ENCODE peak calls at places on chromosomes 16 and 17, in six cellular contexts. Q, T, H, W, N and Y are unnamed samples.

GRCh38 chr16:57998484-57998883 is 2.0 kb downstream of the ZNF319 start:
- DNase-seq in N (peak), W (no peak), T (peak), Q (peak), H (peak), Y (no peak)

GRCh38 chr17:67372751-67373150 is 4.3 kb upstream of the PITPNC1 start:
- DNase-seq in T (peak), W (no peak), N (no peak), H (no peak), Q (no peak), Y (no peak)

GRCh38 chr16:73483934-73484712 is 436.2 kb upstream of the ZFHX3 start:
- DNase-seq in T (no peak), Q (no peak), H (no peak), N (no peak), W (no peak), Y (no peak)

GRCh38 chr16:84832488-84833141 is 12.8 kb downstream of the CRISPLD2 start:
- DNase-seq in N (peak), Q (no peak), H (no peak), T (peak), W (peak), Y (peak)

GRCh38 chr16:84885024-84885910 is 65.5 kb downstream of the CRISPLD2 start:
- DNase-seq in T (no peak), Q (peak), W (no peak), N (peak), H (no peak), Y (no peak)

GRCh38 chr17:17088104-17088485 is 45.8 kb downstream of the MPRIP start:
- DNase-seq in Q (no peak), W (no peak), N (no peak), T (no peak), H (no peak), Y (no peak)

GRCh38 chr17:78316867-78317816 is 42.7 kb downstream of the SOCS3 start:
- DNase-seq in Q (no peak), T (peak), W (peak), N (peak), H (peak), Y (no peak)

GRCh38 chr17:9632741-9633140 is 12.6 kb upstream of the USP43 start:
- DNase-seq in W (no peak), N (no peak), H (no peak), Q (no peak), T (no peak), Y (no peak)

GRCh38 chr17:53032861-53033271 is 789.9 kb upstream of the KIF2B start:
- DNase-seq in Q (peak), W (peak), N (peak), T (no peak), H (peak), Y (no peak)

GRCh38 chr17:36674278-36674650 is 72.9 kb downstream of the MRM1 start:
- DNase-seq in Q (no peak), N (no peak), H (no peak), W (no peak), T (no peak), Y (no peak)

GRCh38 chr17:9935408-9935807 is 30.3 kb upstream of the RCVRN start:
- DNase-seq in H (no peak), W (no peak), Q (no peak), N (peak), T (peak), Y (no peak)

GRCh38 chr16:73014768-73015167 is 33.2 kb downstream of the ZFHX3 start:
- DNase-seq in W (no peak), H (no peak), N (no peak), T (no peak), Q (no peak), Y (no peak)

GRCh38 chr16:85329059-85329812 is 217.0 kb upstream of the CIBAR2 start:
- DNase-seq in H (no peak), Q (no peak), W (no peak), T (no peak), N (peak), Y (no peak)

GRCh38 chr17:61235001-61235820 is 164.4 kb upstream of the TBX2 start:
- DNase-seq in Q (no peak), H (no peak), T (no peak), N (no peak), W (no peak), Y (no peak)

GRCh38 chr16:10552998-10553491 is 27.4 kb downstream of the EMP2 start:
- DNase-seq in N (no peak), Q (no peak), T (no peak), H (peak), W (peak), Y (no peak)

GRCh38 chr16:31010539-31010938 is at the start of gene STX1B:
- DNase-seq in N (no peak), Q (no peak), T (peak), W (no peak), H (no peak), Y (no peak)

GRCh38 chr16:14249291-14250032 is 178.3 kb downstream of the MRTFB start:
- DNase-seq in W (peak), T (peak), N (peak), Q (peak), H (peak), Y (no peak)

GRCh38 chr17:74736423-74737298 is at the start of gene RAB37:
- DNase-seq in T (peak), Q (no peak), H (no peak), N (peak), W (peak), Y (no peak)

GRCh38 chr17:38538906-38539305 is 66.8 kb downstream of the SRCIN1 start:
- DNase-seq in Q (no peak), W (peak), T (no peak), H (no peak), N (no peak), Y (no peak)

GRCh38 chr17:37856245-37856644 is 68.0 kb upstream of the TBC1D3K start:
- DNase-seq in T (no peak), W (no peak), N (no peak), H (no peak), Q (no peak), Y (no peak)

GRCh38 chr17:49266233-49266632 is 35.6 kb upstream of the PHOSPHO1 start:
- DNase-seq in T (no peak), W (no peak), N (no peak), H (no peak), Q (peak), Y (no peak)

GRCh38 chr17:49260011-49260921 is 29.7 kb upstream of the PHOSPHO1 start:
- DNase-seq in Q (peak), W (peak), N (peak), T (peak), H (peak), Y (peak)

GRCh38 chr17:49259663-49260010 is 29.1 kb upstream of the PHOSPHO1 start:
- DNase-seq in Q (no peak), H (no peak), W (no peak), N (no peak), T (no peak), Y (no peak)

GRCh38 chr17:49257296-49257695 is 26.7 kb upstream of the PHOSPHO1 start:
- DNase-seq in Q (no peak), H (no peak), N (no peak), W (no peak), T (no peak), Y (no peak)

DNA sequence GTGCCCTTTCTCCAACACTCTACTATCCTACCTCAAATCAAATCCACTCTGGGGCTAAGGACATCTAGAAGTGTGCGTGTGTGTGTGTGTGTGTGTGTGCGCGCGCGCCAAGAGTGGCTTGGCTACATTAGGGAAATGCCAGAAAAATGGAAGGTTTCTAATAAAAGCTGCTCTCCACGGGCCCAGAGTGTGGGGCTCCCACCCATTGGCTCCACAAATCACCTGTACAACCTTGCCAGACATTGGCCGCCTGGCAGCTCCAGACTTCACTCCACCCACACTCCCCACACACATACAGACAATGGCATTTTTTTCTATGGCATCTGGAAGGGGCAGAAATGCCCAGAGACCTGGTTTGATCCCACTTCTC is 30.3 kb upstream of the PHOSPHO1 start:
- DNase-seq in Q (no peak), T (no peak), H (no peak), N (no peak), W (no peak), Y (no peak)
- H3K4me3 ChIP-seq in Q (no peak), T (peak), H (peak), N (no peak), W (no peak), Y (peak)

GRCh38 chr17:47621293-47622178 is 28.2 kb upstream of the KPNB1 start:
- DNase-seq in N (peak), Q (peak), H (peak), W (peak), T (peak), Y (peak)

GRCh38 chr17:47622179-47622549 is 27.6 kb upstream of the KPNB1 start:
- DNase-seq in T (no peak), Q (no peak), W (no peak), H (no peak), N (peak), Y (no peak)

GRCh38 chr17:47615766-47616424 is 33.8 kb upstream of the KPNB1 start:
- DNase-seq in N (peak), H (no peak), Q (peak), W (no peak), T (peak), Y (peak)

GRCh38 chr17:47620503-47621245 is 29.0 kb upstream of the KPNB1 start:
- DNase-seq in W (no peak), H (no peak), Q (peak), T (no peak), N (no peak), Y (no peak)

DNA sequence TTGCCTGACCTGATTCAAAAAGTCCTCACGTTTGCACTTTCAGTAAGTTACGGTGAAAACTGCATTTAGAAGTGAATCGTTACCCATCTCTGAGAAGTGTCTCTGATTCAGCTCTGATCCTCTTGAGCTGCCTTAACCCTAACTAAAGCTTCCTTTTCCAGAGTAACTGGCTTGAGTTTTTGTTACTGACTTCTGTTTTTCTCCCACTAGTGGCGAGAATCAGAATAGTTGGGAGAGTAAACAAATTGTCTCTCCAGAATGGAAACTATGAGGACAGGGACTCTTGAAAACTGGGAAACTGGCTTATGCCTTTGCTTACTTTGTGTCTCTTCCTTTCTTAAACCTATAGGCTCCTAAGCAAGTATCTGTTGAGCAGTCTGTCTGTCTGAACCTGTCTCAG is 31.3 kb upstream of the KPNB1 start:
- DNase-seq in H (no peak), Q (no peak), N (peak), W (no peak), T (peak), Y (no peak)
- TF ChIP-seq CTCF in H (peak), Q (peak), N (peak), W (no peak), T (peak), Y (peak)

GRCh38 chr16:17346774-17347569 is 123.8 kb downstream of the XYLT1 start:
- DNase-seq in N (no peak), H (no peak), Q (no peak), T (no peak), W (no peak), Y (no peak)
- H3K4me3 ChIP-seq in N (no peak), H (no peak), Q (no peak), T (no peak), W (no peak), Y (no peak)

DNA sequence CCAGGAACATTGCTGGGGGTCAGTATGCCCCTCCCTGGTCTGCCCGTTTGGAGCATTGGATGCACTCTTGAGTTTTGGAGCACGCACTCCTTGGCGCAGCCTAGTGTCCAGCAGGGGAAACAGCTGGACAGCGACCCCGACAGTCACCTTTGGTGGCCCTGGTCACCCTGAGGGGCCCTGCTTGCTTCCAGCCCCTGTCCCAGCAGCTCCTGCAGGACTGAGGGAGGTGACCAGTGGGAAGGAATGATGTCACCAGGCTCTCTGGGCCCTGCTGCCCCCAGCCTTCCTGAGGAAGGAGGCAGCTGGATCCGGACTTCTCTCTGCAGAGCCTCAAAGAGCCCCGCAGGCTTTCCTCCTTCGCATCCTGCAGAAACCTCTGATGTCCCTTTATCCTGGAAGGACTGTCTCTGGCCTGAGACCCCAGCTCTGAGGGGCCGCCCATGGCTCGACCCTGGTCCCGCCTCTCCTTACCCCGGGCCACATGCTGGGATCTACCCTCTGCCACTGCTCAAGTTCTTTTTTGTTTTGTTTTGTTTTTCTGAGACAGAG is 11.8 kb downstream of the ZSCAN10 start:
- DNase-seq in N (peak), T (no peak), Q (no peak), W (no peak), H (no peak), Y (no peak)
- TF ChIP-seq CTCF in N (peak), T (no peak), Q (no peak), W (peak), H (no peak), Y (peak)

GRCh38 chr16:22210854-22211253 is 4.8 kb downstream of the EEF2K start:
- DNase-seq in W (no peak), Q (no peak), N (no peak), T (no peak), H (no peak), Y (no peak)
- H3K4me3 ChIP-seq in W (no peak), Q (no peak), N (no peak), T (no peak), H (no peak), Y (no peak)

DNA sequence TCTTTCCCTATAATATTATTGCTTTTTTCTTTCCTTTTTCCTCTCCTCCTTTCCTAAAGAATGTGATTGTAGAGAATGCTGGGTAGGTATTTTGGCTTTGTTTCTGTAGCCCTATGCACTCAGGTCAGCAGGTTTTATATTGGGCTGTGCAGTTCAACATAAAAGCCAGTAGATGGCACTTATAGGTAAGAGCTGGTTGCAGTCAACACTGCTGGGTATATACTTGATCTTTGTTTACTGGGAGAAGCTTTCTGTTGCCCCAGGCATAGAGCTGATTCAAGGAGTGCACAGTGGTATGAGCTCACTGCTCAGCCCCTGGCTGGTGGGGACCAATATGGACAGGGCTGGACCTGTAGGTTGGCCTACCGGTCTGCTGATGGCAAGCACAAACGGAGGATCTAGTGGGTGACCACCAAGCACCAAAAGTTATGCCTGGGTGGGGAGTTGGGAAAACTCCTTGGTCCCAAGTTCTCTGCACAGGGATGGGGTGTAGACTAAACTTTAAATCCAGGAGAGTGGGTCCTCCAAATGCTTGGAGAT is 378.9 kb downstream of the PMP22 start:
- DNase-seq in H (no peak), T (peak), W (no peak), Q (peak), N (peak), Y (no peak)
- TF ChIP-seq CTCF in H (peak), T (peak), W (no peak), Q (peak), N (peak), Y (peak)